ENCODE peak calls at places on chromosomes 7 and 10, in seven cellular contexts. X, F, V, O, W, G and Q are unnamed samples.

GRCh38 chr10:1396236-1396635 is 340.1 kb downstream of the WDR37 start:
- DNase-seq in G (no peak), V (no peak), O (no peak), W (no peak), F (no peak), X (no peak), Q (no peak)

GRCh38 chr10:5291501-5292195 is 73.1 kb upstream of the UCN3 start:
- DNase-seq in W (no peak), V (peak; percentile 64), G (peak; percentile 8), X (peak; percentile 62), F (peak; percentile 79), O (peak; percentile 66), Q (peak; percentile 83)

GRCh38 chr7:140390034-140390433 is 8.3 kb downstream of the SLC37A3 start:
- DNase-seq in W (no peak), G (no peak), F (no peak), V (no peak), X (no peak), O (no peak), Q (no peak)

GRCh38 chr7:135771961-135772638 is 23.5 kb upstream of the FAM180A start:
- DNase-seq in V (peak; percentile 46), F (peak; percentile 90), X (peak; percentile 81), W (no peak), O (no peak), G (peak; percentile 37), Q (peak; percentile 83)

GRCh38 chr7:126820925-126821324 is 431.8 kb downstream of the GRM8 start:
- DNase-seq in V (no peak), X (no peak), W (no peak), F (no peak), O (no peak), G (no peak), Q (no peak)

GRCh38 chr10:25159591-25159990 is 15.2 kb upstream of the GPR158 start:
- DNase-seq in F (no peak), G (no peak), X (no peak), W (no peak), V (no peak), O (no peak), Q (no peak)

GRCh38 chr10:11152801-11153200 is 135.1 kb downstream of the CELF2 start:
- DNase-seq in W (no peak), O (no peak), F (no peak), V (no peak), G (no peak), X (no peak), Q (no peak)

GRCh38 chr10:100744980-100745881 is at the start of gene PAX2:
- DNase-seq in V (no peak), G (no peak), W (peak; percentile 95), F (no peak), O (no peak), X (no peak), Q (no peak)

GRCh38 chr10:99905971-99906370 is 103.8 kb downstream of the DNMBP start:
- DNase-seq in W (no peak), V (no peak), X (no peak), O (no peak), F (no peak), G (no peak), Q (no peak)

GRCh38 chr10:6197274-6197673 is 5.5 kb upstream of the PFKFB3 start:
- DNase-seq in X (no peak), W (no peak), F (no peak), G (no peak), V (no peak), O (no peak), Q (no peak)

GRCh38 chr7:99919814-99920618 is 686 bp upstream of the TRIM4 start:
- DNase-seq in V (no peak), O (no peak), G (no peak), F (peak; percentile 9), X (peak; percentile 5), W (no peak), Q (no peak)

GRCh38 chr10:79063071-79063491 is 5.7 kb upstream of the ZMIZ1 start:
- DNase-seq in O (no peak), X (no peak), V (no peak), W (no peak), G (no peak), F (no peak), Q (no peak)

GRCh38 chr7:8991159-8991558 is 557.8 kb downstream of the NXPH1 start:
- DNase-seq in F (no peak), W (no peak), O (no peak), V (no peak), G (no peak), X (no peak), Q (no peak)

GRCh38 chr7:156558198-156558597 is 82.4 kb upstream of the RNF32 start:
- DNase-seq in V (no peak), O (no peak), G (peak; percentile 13), X (peak; percentile 61), W (no peak), F (peak; percentile 81), Q (no peak)

GRCh38 chr10:58394471-58394870 is 9.3 kb downstream of the TFAM start:
- DNase-seq in G (no peak), O (no peak), F (no peak), W (no peak), X (no peak), V (no peak), Q (no peak)

GRCh38 chr10:19290770-19291169 is 242.2 kb downstream of the MALRD1 start:
- DNase-seq in W (no peak), F (no peak), X (no peak), V (peak; percentile 9), O (no peak), G (no peak), Q (no peak)

GRCh38 chr10:13090289-13090688 is 9.7 kb upstream of the OPTN start:
- DNase-seq in F (no peak), W (no peak), V (no peak), O (no peak), X (no peak), G (no peak), Q (no peak)

GRCh38 chr10:13086051-13086450 is 13.9 kb upstream of the OPTN start:
- DNase-seq in F (peak; percentile 48), G (no peak), X (no peak), O (no peak), V (no peak), W (no peak), Q (no peak)

GRCh38 chr10:13087601-13087985 is 12.4 kb upstream of the OPTN start:
- DNase-seq in F (no peak), G (no peak), W (no peak), O (no peak), X (no peak), V (no peak), Q (no peak)

GRCh38 chr10:13089345-13089744 is 10.6 kb upstream of the OPTN start:
- DNase-seq in F (no peak), V (no peak), G (no peak), O (no peak), W (no peak), X (no peak), Q (no peak)

DNA sequence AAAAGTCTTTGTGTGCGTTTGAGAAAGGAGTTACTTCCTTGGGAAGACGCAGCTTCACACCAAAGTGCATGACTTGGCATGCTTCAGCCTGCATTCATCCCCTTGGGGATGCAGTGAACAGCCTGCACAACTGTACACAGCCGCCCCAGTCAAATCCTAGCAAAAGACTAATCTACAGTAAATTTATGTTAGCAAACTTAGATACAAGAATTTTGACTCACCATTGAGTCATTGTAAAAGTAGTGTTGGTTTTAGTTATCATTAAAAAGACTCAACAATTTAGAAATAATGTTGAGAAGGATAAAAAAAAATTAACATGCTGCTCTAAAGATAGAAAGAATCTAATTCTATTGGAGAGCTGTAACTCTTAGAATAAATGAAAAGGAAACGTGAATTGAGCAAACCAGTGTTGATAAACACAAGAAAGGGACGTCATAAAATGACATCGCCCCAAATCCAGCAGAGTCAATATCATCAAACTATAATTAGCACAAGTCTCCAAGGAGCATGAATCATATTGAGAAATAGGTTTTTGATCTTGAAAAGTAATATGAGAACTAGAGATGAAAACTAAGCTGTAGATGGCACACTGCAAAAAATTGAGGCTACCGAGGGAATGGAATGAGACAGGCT is 11.9 kb upstream of the OPTN start:
- DNase-seq in F (peak; percentile 90), V (no peak), W (no peak), G (peak; percentile 38), O (no peak), X (peak; percentile 64), Q (peak; percentile 59)
- H3K4me3 ChIP-seq in F (no peak overlapping the region), V (no peak overlapping the region), W (no peak overlapping the region), G (no peak overlapping the region), O (no peak overlapping the region), X (no peak overlapping the region), Q (no peak overlapping the region)

GRCh38 chr7:142716596-142716995 is 32.7 kb upstream of the PRSS1 start:
- DNase-seq in X (no peak), V (no peak), W (no peak), F (no peak), O (no peak), G (no peak), Q (no peak)

GRCh38 chr7:142712617-142712957 is 36.7 kb upstream of the PRSS1 start:
- DNase-seq in G (no peak), X (no peak), F (no peak), V (no peak), W (no peak), O (no peak), Q (no peak)

GRCh38 chr7:142711722-142712616 is 37.3 kb upstream of the PRSS1 start:
- DNase-seq in X (peak; percentile 40), F (peak; percentile 19), W (peak; percentile 4), V (peak; percentile 50), G (no peak), O (peak; percentile 32), Q (no peak)

GRCh38 chr7:142717453-142717852 is 31.8 kb upstream of the PRSS1 start:
- DNase-seq in X (no peak), O (no peak), F (no peak), G (no peak), W (no peak), V (no peak), Q (no peak)

GRCh38 chr7:142714375-142714774 is 34.9 kb upstream of the PRSS1 start:
- DNase-seq in G (no peak), X (no peak), O (peak; percentile 56), F (no peak), W (no peak), V (no peak), Q (no peak)
- H3K4me3 ChIP-seq in G (no peak overlapping the region), X (no peak overlapping the region), O (peak overlapping the region; percentile 57), F (no peak overlapping the region), W (no peak overlapping the region), V (no peak overlapping the region), Q (no peak overlapping the region)

DNA sequence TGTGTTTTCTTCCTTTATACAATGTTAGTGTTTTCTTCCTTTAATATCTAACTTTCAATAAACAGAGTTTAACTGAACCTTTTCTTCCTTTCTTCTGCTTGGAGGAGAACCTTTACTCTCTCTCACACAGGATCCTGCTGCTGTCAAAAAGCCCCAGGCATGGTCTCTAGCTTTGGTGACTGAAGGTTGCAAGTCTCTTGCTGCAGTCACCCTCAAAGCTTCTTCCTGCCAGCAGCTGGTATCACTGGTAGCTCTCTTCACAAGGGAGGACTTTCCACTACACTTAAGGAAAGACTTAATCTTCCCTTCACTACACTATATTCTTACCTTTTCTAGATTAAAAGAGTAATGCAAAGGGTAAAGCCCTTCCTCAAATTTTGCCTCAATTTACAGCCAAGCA is 153.4 kb downstream of the SGMS1 start:
- DNase-seq in W (no peak), V (no peak), O (no peak), F (no peak), X (no peak), G (no peak), Q (no peak)
- H3K4me3 ChIP-seq in W (no peak overlapping the region), V (no peak overlapping the region), O (peak overlapping the region; percentile 49), F (no peak overlapping the region), X (no peak overlapping the region), G (no peak overlapping the region), Q (no peak overlapping the region)

GRCh38 chr7:92830047-92830446 is 6.3 kb downstream of the CDK6 start:
- DNase-seq in O (no peak), X (no peak), V (no peak), F (no peak), G (no peak), W (no peak), Q (no peak)
- H3K4me3 ChIP-seq in O (no peak overlapping the region), X (no peak overlapping the region), V (no peak overlapping the region), F (no peak overlapping the region), G (no peak overlapping the region), W (no peak overlapping the region), Q (no peak overlapping the region)

GRCh38 chr7:128781851-128782250 is 6.3 kb upstream of the OPN1SW start:
- DNase-seq in V (no peak), O (no peak), F (no peak), G (no peak), X (no peak), W (no peak), Q (no peak)
- H3K4me3 ChIP-seq in V (no peak overlapping the region), O (no peak overlapping the region), F (no peak overlapping the region), G (no peak overlapping the region), X (no peak overlapping the region), W (no peak overlapping the region), Q (no peak overlapping the region)